ENCODE peak calls at places on chromosomes 13 and 19, in ten cellular contexts. G is pancreas; M is thoracic aorta; V is CD4-positive, alpha-beta T cell; R is HL-60; I is endothelial cell of umbilical vein; D is H9; J is uterus; B is endodermal cell; O is ascending aorta. L is an unnamed sample.

GRCh38 chr19:5324947-5325346 is 15.7 kb downstream of the PTPRS start:
- DNase-seq in D (no peak), J (no peak), G (no peak), R (no peak), I (no peak), O (no peak), M (no peak), V (no peak), B (no peak), L (no peak)

GRCh38 chr13:100875392-100876043 is 200.9 kb upstream of the TMTC4 start:
- DNase-seq in V (no peak), G (no peak), O (no peak), R (no peak), D (no peak), M (no peak), J (no peak), B (no peak), I (peak; percentile 87), L (no peak)

GRCh38 chr19:47419037-47419783 is at the start of gene MEIS3:
- DNase-seq in R (no peak), G (no peak), M (no peak), O (no peak), V (no peak), I (no peak), D (no peak), B (peak; percentile 81), J (no peak), L (no peak)

GRCh38 chr13:103466761-103467160 is 400.5 kb upstream of the SLC10A2 start:
- DNase-seq in O (no peak), R (no peak), V (no peak), B (peak; percentile 43), J (no peak), D (no peak), M (no peak), G (no peak), I (no peak), L (no peak)

GRCh38 chr13:89375839-89376238 is 1704.7 kb downstream of the SLITRK5 start:
- DNase-seq in O (no peak), R (no peak), M (no peak), I (peak; percentile 73), B (no peak), J (no peak), D (no peak), G (no peak), V (no peak), L (no peak)

GRCh38 chr13:29452773-29453574 is 142.5 kb downstream of the SLC7A1 start:
- DNase-seq in B (no peak), G (no peak), V (no peak), O (no peak), I (no peak), J (no peak), D (no peak), M (no peak), R (no peak), L (no peak)

GRCh38 chr19:9445037-9445436 is 9.7 kb upstream of the ZNF266 start:
- DNase-seq in O (no peak), M (no peak), D (no peak), G (no peak), J (no peak), B (no peak), V (no peak), I (no peak), R (no peak), L (no peak)

GRCh38 chr19:18010149-18010548 is 2.2 kb downstream of the ARRDC2 start:
- DNase-seq in J (no peak), V (no peak), B (no peak), I (no peak), R (no peak), O (no peak), G (no peak), M (no peak), D (no peak), L (no peak)

GRCh38 chr13:73913043-73913740 is 221.0 kb downstream of the KLF12 start:
- DNase-seq in I (peak; percentile 27), M (no peak), V (no peak), G (no peak), J (no peak), D (no peak), B (peak; percentile 47), O (no peak), R (no peak), L (no peak)

GRCh38 chr19:3863648-3864047 is 5.2 kb downstream of the ZFR2 start:
- DNase-seq in B (no peak), J (no peak), D (no peak), O (no peak), R (no peak), G (no peak), I (no peak), M (no peak), V (no peak), L (no peak)

GRCh38 chr19:10699650-10700335 is 1.4 kb upstream of the QTRT1 start:
- DNase-seq in B (peak; percentile 84), R (no peak), V (peak; percentile 62), D (peak; percentile 65), O (no peak), J (no peak), M (no peak), I (peak; percentile 64), G (no peak), L (peak; percentile 47)

GRCh38 chr19:20256606-20257005 is 89.6 kb downstream of the ZNF486 start:
- DNase-seq in D (no peak), J (no peak), V (no peak), B (no peak), R (no peak), G (no peak), O (no peak), M (no peak), I (no peak), L (no peak)

GRCh38 chr13:36088001-36088400 is 43.2 kb downstream of the DCLK1 start:
- DNase-seq in R (no peak), B (no peak), D (no peak), M (no peak), I (no peak), G (no peak), J (no peak), O (no peak), V (no peak), L (no peak)

GRCh38 chr19:49430172-49430677 is 5.0 kb downstream of the GFY start:
- DNase-seq in G (no peak), J (no peak), O (no peak), R (no peak), D (no peak), V (no peak), I (no peak), M (no peak), B (no peak), L (no peak)

GRCh38 chr19:49427339-49427738 is 2.2 kb downstream of the GFY start:
- DNase-seq in R (no peak), I (no peak), G (no peak), M (no peak), O (no peak), D (no peak), V (no peak), J (no peak), B (no peak), L (no peak)

GRCh38 chr19:49425922-49426592 is 869 bp downstream of the GFY start:
- DNase-seq in I (no peak), O (no peak), J (no peak), G (peak; percentile 49), B (peak; percentile 96), M (no peak), V (no peak), D (peak; percentile 96), R (no peak), L (no peak)

GRCh38 chr19:49428547-49429451 is 3.6 kb downstream of the GFY start:
- DNase-seq in I (no peak), B (no peak), D (no peak), G (no peak), J (no peak), O (no peak), R (no peak), M (no peak), V (no peak), L (no peak)

DNA sequence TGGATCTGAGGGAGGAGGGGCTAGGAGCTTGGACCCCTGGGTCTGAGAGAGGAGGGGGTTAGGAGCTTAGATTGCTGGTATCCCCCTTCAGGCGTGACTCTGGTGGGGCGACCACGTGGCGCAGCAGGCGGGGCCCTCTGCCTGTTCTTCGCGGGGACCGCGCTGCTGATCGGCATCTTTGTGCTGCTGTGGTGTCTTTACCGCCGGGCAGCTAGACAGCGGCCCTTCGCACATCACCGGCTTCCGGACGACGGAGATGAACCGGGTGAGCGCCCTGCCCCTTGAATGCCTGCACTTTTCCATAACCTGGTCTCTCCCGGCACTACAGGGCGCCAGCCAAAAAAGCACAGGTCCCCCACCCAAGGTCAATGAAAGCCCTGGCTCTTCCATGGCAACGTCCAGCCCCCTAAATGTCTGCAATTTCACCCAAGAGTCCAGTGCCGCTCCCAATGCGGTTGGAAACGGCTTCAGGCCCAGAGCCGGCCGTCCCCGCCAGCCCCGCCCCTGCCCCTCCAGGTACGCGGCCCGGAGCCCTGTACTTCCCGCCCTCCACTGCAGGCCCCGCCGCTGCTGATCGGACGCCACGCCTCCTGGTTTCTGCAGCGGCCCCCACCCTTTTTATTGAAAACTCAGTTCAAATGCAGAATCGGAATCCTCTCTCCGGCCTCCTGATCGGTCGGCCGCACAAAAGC is 2.8 kb downstream of the GFY start:
- DNase-seq in M (no peak), I (no peak), O (no peak), B (peak; percentile 87), D (peak; percentile 89), V (no peak), J (no peak), R (no peak), G (peak; percentile 60), L (peak; percentile 87)
- H3K27me3 ChIP-seq in M (peaks cover 71% of the 10 kb centered on the region), I (peaks cover 81% of the 10 kb centered on the region), O (peaks cover 29% of the 10 kb centered on the region), B (peaks cover 100% of the 10 kb centered on the region), D (peaks cover 18% of the 10 kb centered on the region), V (peaks cover 99% of the 10 kb centered on the region), J (peaks cover 30% of the 10 kb centered on the region), R (peaks cover 72% of the 10 kb centered on the region), G (peaks cover 3% of the 10 kb centered on the region), L (peaks cover 26% of the 10 kb centered on the region)

GRCh38 chr19:28871099-28871725 is 341.7 kb downstream of the UQCRFS1 start:
- DNase-seq in D (no peak), I (no peak), M (no peak), J (no peak), V (no peak), G (no peak), O (no peak), B (no peak), R (no peak), L (no peak)
- TF ChIP-seq CTCF in D (no peak), I (no peak), M (no peak), J (no peak), V (no peak), G (no peak), O (no peak), B (no peak), R (no peak), L (no peak)

DNA sequence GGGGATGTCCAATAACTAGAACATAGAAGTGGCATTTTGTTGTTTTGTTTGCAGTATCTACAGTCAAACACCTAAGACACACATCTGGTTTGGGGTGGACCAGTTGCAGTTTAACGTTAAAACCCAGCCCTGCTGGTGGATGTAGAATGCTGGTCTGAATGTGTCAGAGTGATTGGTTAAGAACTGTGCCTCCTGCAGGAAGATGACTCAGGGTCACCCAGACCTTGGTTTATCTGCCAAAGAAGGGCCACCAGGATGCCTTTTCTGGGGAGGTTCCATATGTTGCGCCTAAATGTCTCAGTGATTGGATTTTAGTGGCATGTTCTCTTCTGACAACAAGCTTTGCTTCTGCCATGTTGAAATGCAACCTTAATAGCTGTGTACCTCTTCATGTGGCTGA is 23.1 kb downstream of the ZNF536 start:
- DNase-seq in D (no peak), M (no peak), G (no peak), R (no peak), O (no peak), B (peak; percentile 20), I (no peak), V (no peak), J (no peak), L (no peak)
- H3K27me3 ChIP-seq in D (no peaks in the 10 kb centered on the region), M (no peaks in the 10 kb centered on the region), G (no peaks in the 10 kb centered on the region), R (peaks cover 9% of the 10 kb centered on the region), O (no peaks in the 10 kb centered on the region), B (peaks cover 11% of the 10 kb centered on the region), I (no peaks in the 10 kb centered on the region), V (no peaks in the 10 kb centered on the region), J (no peaks in the 10 kb centered on the region), L (no peaks in the 10 kb centered on the region)

GRCh38 chr19:1875646-1876493 is 9.4 kb downstream of the ABHD17A start:
- DNase-seq in R (peak; percentile 89), J (peak; percentile 86), G (peak; percentile 90), D (peak; percentile 91), I (peak; percentile 91), B (peak; percentile 97), M (peak; percentile 74), O (peak; percentile 71), V (peak; percentile 75), L (peak; percentile 97)
- TF ChIP-seq CTCF in R (no peak), J (no peak), G (no peak), D (no peak), I (no peak), B (no peak), M (no peak), O (no peak), V (no peak), L (no peak)

L was measured in upper lobe of left lung.